ENCODE peak calls at places on chromosome X, in five cellular contexts. T is lung; J is fibroblast of villous mesenchyme; L is CD8-positive, alpha-beta T cell; R is cardiac fibroblast. H is an unnamed sample.
A peak's percentile ranks its signal among the peaks of the same experiment; 100 is the strongest.

GRCh38 chrX:121782544-121782943 is 735.1 kb downstream of the GLUD2 start:
- DNase-seq in J (no peak), T (no peak), R (no peak), L (no peak), H (no peak)

GRCh38 chrX:72048515-72049455 is 82.9 kb downstream of the RTL5 start:
- DNase-seq in R (no peak), J (no peak), L (no peak), T (no peak), H (no peak)

GRCh38 chrX:26050099-26050498 is 88.0 kb upstream of the MAGEB18 start:
- DNase-seq in T (no peak), R (no peak), J (no peak), L (no peak), H (no peak)

GRCh38 chrX:134931550-134931949 is 59.2 kb upstream of the SMIM10 start:
- DNase-seq in J (no peak), T (no peak), L (no peak), R (no peak), H (no peak)

GRCh38 chrX:7904557-7904956 is 22.7 kb downstream of the PNPLA4 start:
- DNase-seq in R (peak; percentile 0), J (peak; percentile 43), T (no peak), L (no peak), H (no peak)

GRCh38 chrX:132031867-132032266 is 8.8 kb downstream of the STK26 start:
- DNase-seq in R (no peak), J (no peak), L (no peak), T (no peak), H (no peak)

GRCh38 chrX:122421434-122422121 is 762.5 kb upstream of the GRIA3 start:
- DNase-seq in L (no peak), J (no peak), R (no peak), T (no peak), H (no peak)

GRCh38 chrX:22135171-22135711 is 103.1 kb downstream of the PHEX start:
- DNase-seq in L (no peak), T (no peak), R (peak; percentile 67), J (peak; percentile 58), H (peak; percentile 72)

GRCh38 chrX:120016068-120016441 is 61.4 kb downstream of the RHOXF2B start:
- DNase-seq in T (no peak), R (no peak), L (no peak), J (no peak), H (no peak)